ENCODE peak calls at places on chromosomes 12 and 14, in eight cellular contexts. One of them, this sample, is unnamed.

GRCh38 chr14:33643782-33644181 is 307.1 kb downstream of the EGLN3 start:
- DNase-seq in HL-60: no peak
- DNase-seq in astrocyte of the spinal cord: no peak
- DNase-seq in ovary: no peak
- DNase-seq in MCF 10A: no peak
- DNase-seq in astrocyte of the cerebellum: no peak
- DNase-seq in psoas muscle: no peak
- DNase-seq in stomach: no peak
- DNase-seq in this sample: no peak

GRCh38 chr12:104458645-104459555 is 2.2 kb downstream of the CHST11 start:
- DNase-seq in HL-60: peak; percentile 26
- DNase-seq in astrocyte of the spinal cord: peak; percentile 36
- DNase-seq in ovary: peak; percentile 44
- DNase-seq in MCF 10A: peak; percentile 49
- DNase-seq in astrocyte of the cerebellum: no peak
- DNase-seq in psoas muscle: no peak
- DNase-seq in stomach: no peak
- DNase-seq in this sample: peak; percentile 25

GRCh38 chr14:22026527-22026926 is 352.9 kb upstream of the OR4E1 start:
- DNase-seq in HL-60: no peak
- DNase-seq in astrocyte of the spinal cord: no peak
- DNase-seq in ovary: no peak
- DNase-seq in MCF 10A: no peak
- DNase-seq in astrocyte of the cerebellum: no peak
- DNase-seq in psoas muscle: no peak
- DNase-seq in stomach: no peak
- DNase-seq in this sample: no peak

GRCh38 chr14:64605926-64606685 is 56.3 kb downstream of the PPP1R36 start:
- DNase-seq in HL-60: no peak
- DNase-seq in astrocyte of the spinal cord: no peak
- DNase-seq in ovary: no peak
- DNase-seq in MCF 10A: peak; percentile 43
- DNase-seq in astrocyte of the cerebellum: no peak
- DNase-seq in psoas muscle: no peak
- DNase-seq in stomach: no peak
- DNase-seq in this sample: no peak

GRCh38 chr12:32466187-32466586 is 66.8 kb downstream of the FGD4 start:
- DNase-seq in HL-60: no peak
- DNase-seq in astrocyte of the spinal cord: no peak
- DNase-seq in ovary: no peak
- DNase-seq in MCF 10A: no peak
- DNase-seq in astrocyte of the cerebellum: no peak
- DNase-seq in psoas muscle: no peak
- DNase-seq in stomach: no peak
- DNase-seq in this sample: no peak

GRCh38 chr12:118061011-118061875 is at the start of gene WSB2:
- DNase-seq in HL-60: no peak
- DNase-seq in astrocyte of the spinal cord: peak; percentile 69
- DNase-seq in ovary: peak; percentile 87
- DNase-seq in MCF 10A: no peak
- DNase-seq in astrocyte of the cerebellum: no peak
- DNase-seq in psoas muscle: peak; percentile 83
- DNase-seq in stomach: peak; percentile 70
- DNase-seq in this sample: peak; percentile 75

GRCh38 chr12:131851741-131852550 is 23.8 kb downstream of the MMP17 start:
- DNase-seq in HL-60: peak; percentile 49
- DNase-seq in astrocyte of the spinal cord: no peak
- DNase-seq in ovary: no peak
- DNase-seq in MCF 10A: no peak
- DNase-seq in astrocyte of the cerebellum: no peak
- DNase-seq in psoas muscle: no peak
- DNase-seq in stomach: no peak
- DNase-seq in this sample: no peak

GRCh38 chr12:95848575-95849388 is 10.0 kb upstream of the SNRPF start:
- DNase-seq in HL-60: no peak
- DNase-seq in astrocyte of the spinal cord: peak; percentile 55
- DNase-seq in ovary: no peak
- DNase-seq in MCF 10A: peak; percentile 58
- DNase-seq in astrocyte of the cerebellum: no peak
- DNase-seq in psoas muscle: no peak
- DNase-seq in stomach: peak; percentile 55
- DNase-seq in this sample: no peak

GRCh38 chr14:37598085-37598972 is 2.9 kb downstream of the TTC6 start:
- DNase-seq in HL-60: no peak
- DNase-seq in astrocyte of the spinal cord: no peak
- DNase-seq in ovary: no peak
- DNase-seq in MCF 10A: no peak
- DNase-seq in astrocyte of the cerebellum: no peak
- DNase-seq in psoas muscle: no peak
- DNase-seq in stomach: peak; percentile 70
- DNase-seq in this sample: peak; percentile 35

GRCh38 chr12:49548822-49549648 is 10.2 kb downstream of the KCNH3 start:
- DNase-seq in HL-60: peak; percentile 21
- DNase-seq in astrocyte of the spinal cord: no peak
- DNase-seq in ovary: peak; percentile 63
- DNase-seq in MCF 10A: no peak
- DNase-seq in astrocyte of the cerebellum: no peak
- DNase-seq in psoas muscle: no peak
- DNase-seq in stomach: peak; percentile 39
- DNase-seq in this sample: peak; percentile 74

GRCh38 chr14:55624913-55625312 is 44.9 kb downstream of the KTN1 start:
- DNase-seq in HL-60: no peak
- DNase-seq in astrocyte of the spinal cord: no peak
- DNase-seq in ovary: no peak
- DNase-seq in MCF 10A: no peak
- DNase-seq in astrocyte of the cerebellum: no peak
- DNase-seq in psoas muscle: no peak
- DNase-seq in stomach: no peak
- DNase-seq in this sample: no peak

GRCh38 chr12:52965337-52965731 is 16.4 kb downstream of the KRT18 start:
- DNase-seq in HL-60: no peak
- DNase-seq in astrocyte of the spinal cord: no peak
- DNase-seq in ovary: no peak
- DNase-seq in MCF 10A: no peak
- DNase-seq in astrocyte of the cerebellum: no peak
- DNase-seq in psoas muscle: peak; percentile 29
- DNase-seq in stomach: no peak
- DNase-seq in this sample: peak; percentile 67

GRCh38 chr14:95677168-95677835 is 8.9 kb upstream of the TCL1B start:
- DNase-seq in HL-60: no peak
- DNase-seq in astrocyte of the spinal cord: no peak
- DNase-seq in ovary: no peak
- DNase-seq in MCF 10A: no peak
- DNase-seq in astrocyte of the cerebellum: no peak
- DNase-seq in psoas muscle: no peak
- DNase-seq in stomach: no peak
- DNase-seq in this sample: no peak

GRCh38 chr14:61780125-61780524 is 17.9 kb downstream of the SNAPC1 start:
- DNase-seq in HL-60: no peak
- DNase-seq in astrocyte of the spinal cord: no peak
- DNase-seq in ovary: no peak
- DNase-seq in MCF 10A: no peak
- DNase-seq in astrocyte of the cerebellum: no peak
- DNase-seq in psoas muscle: no peak
- DNase-seq in stomach: no peak
- DNase-seq in this sample: no peak

GRCh38 chr12:79935624-79936040 is 735 bp upstream of the PPP1R12A start:
- DNase-seq in HL-60: no peak
- DNase-seq in astrocyte of the spinal cord: peak; percentile 67
- DNase-seq in ovary: no peak
- DNase-seq in MCF 10A: no peak
- DNase-seq in astrocyte of the cerebellum: no peak
- DNase-seq in psoas muscle: no peak
- DNase-seq in stomach: no peak
- DNase-seq in this sample: no peak

GRCh38 chr14:26528415-26529182 is 69.2 kb downstream of the NOVA1 start:
- DNase-seq in HL-60: no peak
- DNase-seq in astrocyte of the spinal cord: peak; percentile 25
- DNase-seq in ovary: no peak
- DNase-seq in MCF 10A: no peak
- DNase-seq in astrocyte of the cerebellum: peak; percentile 32
- DNase-seq in psoas muscle: peak; percentile 44
- DNase-seq in stomach: no peak
- DNase-seq in this sample: no peak

GRCh38 chr14:26527095-26527494 is 70.7 kb downstream of the NOVA1 start:
- DNase-seq in HL-60: no peak
- DNase-seq in astrocyte of the spinal cord: peak; percentile 15
- DNase-seq in ovary: no peak
- DNase-seq in MCF 10A: no peak
- DNase-seq in astrocyte of the cerebellum: no peak
- DNase-seq in psoas muscle: no peak
- DNase-seq in stomach: no peak
- DNase-seq in this sample: no peak

GRCh38 chr14:26526132-26526531 is 71.7 kb downstream of the NOVA1 start:
- DNase-seq in HL-60: no peak
- DNase-seq in astrocyte of the spinal cord: peak; percentile 60
- DNase-seq in ovary: no peak
- DNase-seq in MCF 10A: no peak
- DNase-seq in astrocyte of the cerebellum: no peak
- DNase-seq in psoas muscle: no peak
- DNase-seq in stomach: no peak
- DNase-seq in this sample: no peak

GRCh38 chr14:26531894-26532293 is 65.9 kb downstream of the NOVA1 start:
- DNase-seq in HL-60: no peak
- DNase-seq in astrocyte of the spinal cord: peak; percentile 84
- DNase-seq in ovary: no peak
- DNase-seq in MCF 10A: peak; percentile 30
- DNase-seq in astrocyte of the cerebellum: peak; percentile 49
- DNase-seq in psoas muscle: no peak
- DNase-seq in stomach: no peak
- DNase-seq in this sample: no peak
- TF ChIP-seq CTCF in HL-60: no peak
- TF ChIP-seq CTCF in astrocyte of the spinal cord: peak; percentile 48
- TF ChIP-seq CTCF in ovary: no peak
- TF ChIP-seq CTCF in MCF 10A: peak; percentile 13
- TF ChIP-seq CTCF in astrocyte of the cerebellum: peak; percentile 47
- TF ChIP-seq CTCF in psoas muscle: no peak
- TF ChIP-seq CTCF in stomach: no peak
- TF ChIP-seq CTCF in this sample: no peak

GRCh38 chr14:44372807-44373497 is 134.1 kb downstream of the FSCB start:
- DNase-seq in HL-60: no peak
- DNase-seq in astrocyte of the spinal cord: no peak
- DNase-seq in ovary: no peak
- DNase-seq in MCF 10A: no peak
- DNase-seq in astrocyte of the cerebellum: no peak
- DNase-seq in psoas muscle: no peak
- DNase-seq in stomach: no peak
- DNase-seq in this sample: no peak

GRCh38 chr14:44374906-44375305 is 132.2 kb downstream of the FSCB start:
- DNase-seq in HL-60: no peak
- DNase-seq in astrocyte of the spinal cord: no peak
- DNase-seq in ovary: no peak
- DNase-seq in MCF 10A: no peak
- DNase-seq in astrocyte of the cerebellum: no peak
- DNase-seq in psoas muscle: no peak
- DNase-seq in stomach: no peak
- DNase-seq in this sample: no peak

GRCh38 chr14:44370727-44371126 is 136.4 kb downstream of the FSCB start:
- DNase-seq in HL-60: no peak
- DNase-seq in astrocyte of the spinal cord: no peak
- DNase-seq in ovary: no peak
- DNase-seq in MCF 10A: no peak
- DNase-seq in astrocyte of the cerebellum: no peak
- DNase-seq in psoas muscle: no peak
- DNase-seq in stomach: no peak
- DNase-seq in this sample: no peak

GRCh38 chr14:44369401-44370123 is 137.5 kb downstream of the FSCB start:
- DNase-seq in HL-60: no peak
- DNase-seq in astrocyte of the spinal cord: no peak
- DNase-seq in ovary: no peak
- DNase-seq in MCF 10A: no peak
- DNase-seq in astrocyte of the cerebellum: no peak
- DNase-seq in psoas muscle: no peak
- DNase-seq in stomach: no peak
- DNase-seq in this sample: no peak
- TF ChIP-seq CTCF in HL-60: no peak
- TF ChIP-seq CTCF in astrocyte of the spinal cord: no peak
- TF ChIP-seq CTCF in ovary: no peak
- TF ChIP-seq CTCF in MCF 10A: no peak
- TF ChIP-seq CTCF in astrocyte of the cerebellum: no peak
- TF ChIP-seq CTCF in psoas muscle: no peak
- TF ChIP-seq CTCF in stomach: no peak
- TF ChIP-seq CTCF in this sample: no peak

DNA sequence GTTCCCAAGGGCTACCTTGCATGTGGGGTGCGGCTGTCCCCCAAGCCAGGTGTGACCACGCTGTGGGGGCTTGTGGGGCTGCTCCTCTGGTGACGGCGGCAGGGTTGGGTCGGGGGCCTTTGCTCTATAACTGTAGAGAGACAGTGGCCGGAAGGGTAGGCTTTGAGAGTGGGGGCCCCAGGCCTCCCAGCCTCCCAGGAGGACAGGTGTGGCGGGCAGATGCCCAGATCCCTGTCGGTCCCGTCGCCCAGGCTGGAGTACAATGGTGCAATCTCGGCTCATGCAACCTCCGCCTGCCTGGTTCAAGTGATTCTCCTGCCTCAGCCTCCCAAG is 2.7 kb upstream of the GPR132 start:
- DNase-seq in HL-60: no peak
- DNase-seq in astrocyte of the spinal cord: no peak
- DNase-seq in ovary: no peak
- DNase-seq in MCF 10A: no peak
- DNase-seq in astrocyte of the cerebellum: no peak
- DNase-seq in psoas muscle: no peak
- DNase-seq in stomach: no peak
- DNase-seq in this sample: no peak
- TF ChIP-seq CTCF in HL-60: no peak
- TF ChIP-seq CTCF in astrocyte of the spinal cord: no peak
- TF ChIP-seq CTCF in ovary: no peak
- TF ChIP-seq CTCF in MCF 10A: no peak
- TF ChIP-seq CTCF in astrocyte of the cerebellum: no peak
- TF ChIP-seq CTCF in psoas muscle: no peak
- TF ChIP-seq CTCF in stomach: no peak
- TF ChIP-seq CTCF in this sample: no peak

DNA sequence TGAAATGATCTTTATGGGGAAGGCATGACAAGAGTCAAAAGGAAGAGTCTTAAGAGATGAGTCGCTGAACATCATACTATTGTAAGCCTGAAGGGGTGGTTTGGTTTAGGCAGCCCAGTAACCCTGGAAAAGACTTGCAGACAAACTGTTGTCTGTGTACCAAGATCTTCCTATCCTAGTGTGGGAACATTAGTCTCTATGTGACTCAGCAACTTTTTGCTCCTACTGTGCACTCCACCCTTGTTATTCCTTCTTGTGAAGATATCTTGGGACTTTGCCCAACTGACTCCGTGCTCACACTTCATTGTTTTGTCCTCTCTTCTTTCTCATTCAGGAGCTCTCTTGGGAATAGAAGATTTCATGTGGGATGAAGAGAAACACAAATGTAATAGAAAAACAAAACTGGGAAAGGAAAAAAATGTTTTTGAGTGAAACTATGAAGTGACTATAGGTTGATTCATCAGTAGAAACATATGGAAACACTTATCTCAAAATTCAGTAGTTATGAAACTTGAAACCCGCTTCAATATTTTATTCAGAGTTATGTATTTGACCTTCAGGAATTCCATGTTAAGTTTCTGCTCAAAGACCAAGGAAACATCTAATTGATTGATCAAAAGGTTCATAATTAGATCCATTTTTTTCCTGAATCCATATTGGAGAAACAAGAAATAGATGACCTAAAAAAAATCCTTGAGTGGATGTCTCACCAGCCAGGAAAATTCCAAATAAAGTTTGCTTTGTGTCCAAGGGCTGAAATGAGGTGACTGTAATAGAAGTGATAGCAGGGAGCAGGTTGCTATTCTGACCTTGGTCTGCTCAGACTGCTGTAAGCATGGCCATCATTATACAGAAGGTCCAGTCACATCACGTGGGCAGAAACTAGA is 67.2 kb downstream of the BTG1 start:
- DNase-seq in HL-60: no peak
- DNase-seq in astrocyte of the spinal cord: peak; percentile 97
- DNase-seq in ovary: no peak
- DNase-seq in MCF 10A: peak; percentile 96
- DNase-seq in astrocyte of the cerebellum: peak; percentile 76
- DNase-seq in psoas muscle: no peak
- DNase-seq in stomach: no peak
- DNase-seq in this sample: no peak
- TF ChIP-seq CTCF in HL-60: no peak
- TF ChIP-seq CTCF in astrocyte of the spinal cord: no peak
- TF ChIP-seq CTCF in ovary: no peak
- TF ChIP-seq CTCF in MCF 10A: no peak
- TF ChIP-seq CTCF in astrocyte of the cerebellum: no peak
- TF ChIP-seq CTCF in psoas muscle: no peak
- TF ChIP-seq CTCF in stomach: no peak
- TF ChIP-seq CTCF in this sample: no peak